ENCODE peak calls at places on chromosomes 3 and 15, in seven cellular contexts. One of them, this sample, is unnamed. For H3K4me1 and H3K27me3, the result is how much of the 10 kb centered on the place peaks cover.

GRCh38 chr15:42413914-42414313 is 54.6 kb downstream of the CAPN3 start:
- DNase-seq in SJSA1: peak
- DNase-seq in MM.1S: no peak
- DNase-seq in heart right ventricle: no peak
- DNase-seq in suprapubic skin: no peak
- DNase-seq in CD8-positive, alpha-beta memory T cell: no peak
- DNase-seq in uterus: no peak
- DNase-seq in this sample: no peak

GRCh38 chr15:65254237-65254820 is 32.4 kb downstream of the PARP16 start:
- DNase-seq in SJSA1: no peak
- DNase-seq in MM.1S: no peak
- DNase-seq in heart right ventricle: no peak
- DNase-seq in suprapubic skin: no peak
- DNase-seq in CD8-positive, alpha-beta memory T cell: no peak
- DNase-seq in uterus: no peak
- DNase-seq in this sample: no peak

GRCh38 chr3:41893977-41894376 is 67.9 kb downstream of the ULK4 start:
- DNase-seq in SJSA1: peak
- DNase-seq in MM.1S: peak
- DNase-seq in heart right ventricle: no peak
- DNase-seq in suprapubic skin: no peak
- DNase-seq in CD8-positive, alpha-beta memory T cell: no peak
- DNase-seq in uterus: peak
- DNase-seq in this sample: no peak

GRCh38 chr3:49803464-49804140 is 541 bp downstream of the INKA1 start:
- DNase-seq in SJSA1: peak
- DNase-seq in MM.1S: peak
- DNase-seq in heart right ventricle: peak
- DNase-seq in suprapubic skin: peak
- DNase-seq in CD8-positive, alpha-beta memory T cell: peak
- DNase-seq in uterus: peak
- DNase-seq in this sample: no peak

GRCh38 chr3:26438981-26439884 is 183.3 kb upstream of the LRRC3B start:
- DNase-seq in SJSA1: no peak
- DNase-seq in MM.1S: no peak
- DNase-seq in heart right ventricle: no peak
- DNase-seq in suprapubic skin: no peak
- DNase-seq in CD8-positive, alpha-beta memory T cell: no peak
- DNase-seq in uterus: no peak
- DNase-seq in this sample: no peak

GRCh38 chr15:65086680-65087111 is 10.2 kb downstream of the KBTBD13 start:
- DNase-seq in SJSA1: peak
- DNase-seq in MM.1S: no peak
- DNase-seq in heart right ventricle: no peak
- DNase-seq in suprapubic skin: no peak
- DNase-seq in CD8-positive, alpha-beta memory T cell: no peak
- DNase-seq in uterus: no peak
- DNase-seq in this sample: no peak

GRCh38 chr15:23069496-23070166 is 30.3 kb upstream of the TUBGCP5 start:
- DNase-seq in SJSA1: peak
- DNase-seq in MM.1S: no peak
- DNase-seq in heart right ventricle: no peak
- DNase-seq in suprapubic skin: no peak
- DNase-seq in CD8-positive, alpha-beta memory T cell: no peak
- DNase-seq in uterus: no peak
- DNase-seq in this sample: no peak

GRCh38 chr3:11690863-11691833 is 47.4 kb upstream of the VGLL4 start:
- DNase-seq in SJSA1: peak
- DNase-seq in MM.1S: no peak
- DNase-seq in heart right ventricle: no peak
- DNase-seq in suprapubic skin: no peak
- DNase-seq in CD8-positive, alpha-beta memory T cell: no peak
- DNase-seq in uterus: no peak
- DNase-seq in this sample: no peak

GRCh38 chr3:131976448-131976847 is 58.4 kb downstream of the CPNE4 start:
- DNase-seq in SJSA1: no peak
- DNase-seq in MM.1S: no peak
- DNase-seq in heart right ventricle: no peak
- DNase-seq in suprapubic skin: no peak
- DNase-seq in CD8-positive, alpha-beta memory T cell: no peak
- DNase-seq in uterus: no peak
- DNase-seq in this sample: no peak

GRCh38 chr15:74889390-74889881 is 406 bp upstream of the MPI start:
- DNase-seq in SJSA1: no peak
- DNase-seq in MM.1S: no peak
- DNase-seq in heart right ventricle: peak
- DNase-seq in suprapubic skin: no peak
- DNase-seq in CD8-positive, alpha-beta memory T cell: no peak
- DNase-seq in uterus: no peak
- DNase-seq in this sample: no peak

GRCh38 chr15:66735909-66736305 is 33.9 kb downstream of the SMAD6 start:
- DNase-seq in SJSA1: no peak
- DNase-seq in MM.1S: no peak
- DNase-seq in heart right ventricle: no peak
- DNase-seq in suprapubic skin: no peak
- DNase-seq in CD8-positive, alpha-beta memory T cell: no peak
- DNase-seq in uterus: peak
- DNase-seq in this sample: no peak

GRCh38 chr15:29115093-29115991 is 154.3 kb downstream of the NSMCE3 start:
- DNase-seq in SJSA1: no peak
- DNase-seq in MM.1S: no peak
- DNase-seq in heart right ventricle: no peak
- DNase-seq in suprapubic skin: no peak
- DNase-seq in CD8-positive, alpha-beta memory T cell: no peak
- DNase-seq in uterus: no peak
- DNase-seq in this sample: no peak

GRCh38 chr15:74545061-74545460 is 4.0 kb downstream of the ARID3B start:
- DNase-seq in SJSA1: no peak
- DNase-seq in MM.1S: no peak
- DNase-seq in heart right ventricle: no peak
- DNase-seq in suprapubic skin: no peak
- DNase-seq in CD8-positive, alpha-beta memory T cell: no peak
- DNase-seq in uterus: no peak
- DNase-seq in this sample: no peak

GRCh38 chr3:53880396-53881345 is 1.3 kb downstream of the ACTR8 start:
- DNase-seq in SJSA1: peak
- DNase-seq in MM.1S: no peak
- DNase-seq in heart right ventricle: no peak
- DNase-seq in suprapubic skin: no peak
- DNase-seq in CD8-positive, alpha-beta memory T cell: no peak
- DNase-seq in uterus: no peak
- DNase-seq in this sample: no peak

GRCh38 chr3:107028626-107029025 is 348.6 kb upstream of the CCDC54 start:
- DNase-seq in SJSA1: no peak
- DNase-seq in MM.1S: no peak
- DNase-seq in heart right ventricle: no peak
- DNase-seq in suprapubic skin: no peak
- DNase-seq in CD8-positive, alpha-beta memory T cell: no peak
- DNase-seq in uterus: no peak
- DNase-seq in this sample: no peak

GRCh38 chr3:31610700-31611275 is 78.1 kb downstream of the STT3B start:
- DNase-seq in SJSA1: peak
- DNase-seq in MM.1S: no peak
- DNase-seq in heart right ventricle: no peak
- DNase-seq in suprapubic skin: no peak
- DNase-seq in CD8-positive, alpha-beta memory T cell: no peak
- DNase-seq in uterus: no peak
- DNase-seq in this sample: no peak

GRCh38 chr15:38398134-38398533 is 55.8 kb upstream of the FAM98B start:
- DNase-seq in SJSA1: peak
- DNase-seq in MM.1S: no peak
- DNase-seq in heart right ventricle: peak
- DNase-seq in suprapubic skin: no peak
- DNase-seq in CD8-positive, alpha-beta memory T cell: no peak
- DNase-seq in uterus: no peak
- DNase-seq in this sample: no peak

GRCh38 chr3:147407495-147408179 is 1.3 kb upstream of the ZIC4 start:
- DNase-seq in SJSA1: no peak
- DNase-seq in MM.1S: no peak
- DNase-seq in heart right ventricle: no peak
- DNase-seq in suprapubic skin: no peak
- DNase-seq in CD8-positive, alpha-beta memory T cell: no peak
- DNase-seq in uterus: no peak
- DNase-seq in this sample: no peak

GRCh38 chr3:51620543-51620942 is 50.5 kb upstream of the TEX264 start:
- DNase-seq in SJSA1: no peak
- DNase-seq in MM.1S: no peak
- DNase-seq in heart right ventricle: no peak
- DNase-seq in suprapubic skin: no peak
- DNase-seq in CD8-positive, alpha-beta memory T cell: no peak
- DNase-seq in uterus: no peak
- DNase-seq in this sample: no peak

GRCh38 chr15:100939786-100940185 is 20.6 kb downstream of the LRRK1 start:
- DNase-seq in SJSA1: no peak
- DNase-seq in MM.1S: no peak
- DNase-seq in heart right ventricle: no peak
- DNase-seq in suprapubic skin: no peak
- DNase-seq in CD8-positive, alpha-beta memory T cell: no peak
- DNase-seq in uterus: no peak
- DNase-seq in this sample: no peak

GRCh38 chr15:60859996-60860494 is 369.1 kb downstream of the RORA start:
- DNase-seq in SJSA1: no peak
- DNase-seq in MM.1S: no peak
- DNase-seq in heart right ventricle: no peak
- DNase-seq in suprapubic skin: no peak
- DNase-seq in CD8-positive, alpha-beta memory T cell: no peak
- DNase-seq in uterus: no peak
- DNase-seq in this sample: no peak

GRCh38 chr15:60871152-60871551 is 357.9 kb downstream of the RORA start:
- DNase-seq in SJSA1: no peak
- DNase-seq in MM.1S: no peak
- DNase-seq in heart right ventricle: no peak
- DNase-seq in suprapubic skin: no peak
- DNase-seq in CD8-positive, alpha-beta memory T cell: no peak
- DNase-seq in uterus: no peak
- DNase-seq in this sample: no peak

GRCh38 chr15:60869851-60870250 is 359.3 kb downstream of the RORA start:
- DNase-seq in SJSA1: no peak
- DNase-seq in MM.1S: no peak
- DNase-seq in heart right ventricle: no peak
- DNase-seq in suprapubic skin: no peak
- DNase-seq in CD8-positive, alpha-beta memory T cell: no peak
- DNase-seq in uterus: no peak
- DNase-seq in this sample: no peak

GRCh38 chr15:60865507-60865906 is 363.6 kb downstream of the RORA start:
- DNase-seq in SJSA1: no peak
- DNase-seq in MM.1S: no peak
- DNase-seq in heart right ventricle: no peak
- DNase-seq in suprapubic skin: no peak
- DNase-seq in CD8-positive, alpha-beta memory T cell: no peak
- DNase-seq in uterus: no peak
- DNase-seq in this sample: no peak
- H3K4me3 ChIP-seq in SJSA1: no peak
- H3K4me3 ChIP-seq in MM.1S: no peak
- H3K4me3 ChIP-seq in heart right ventricle: no peak
- H3K4me3 ChIP-seq in suprapubic skin: no peak
- H3K4me3 ChIP-seq in CD8-positive, alpha-beta memory T cell: no peak
- H3K4me3 ChIP-seq in uterus: no peak
- H3K4me3 ChIP-seq in this sample: no peak

GRCh38 chr15:98904466-98905048 is 103.0 kb downstream of the PGPEP1L start:
- DNase-seq in SJSA1: peak
- DNase-seq in MM.1S: peak
- DNase-seq in heart right ventricle: no peak
- DNase-seq in suprapubic skin: no peak
- DNase-seq in CD8-positive, alpha-beta memory T cell: no peak
- DNase-seq in uterus: no peak
- DNase-seq in this sample: no peak

GRCh38 chr15:98900382-98900781 is 107.2 kb downstream of the PGPEP1L start:
- DNase-seq in SJSA1: peak
- DNase-seq in MM.1S: no peak
- DNase-seq in heart right ventricle: no peak
- DNase-seq in suprapubic skin: no peak
- DNase-seq in CD8-positive, alpha-beta memory T cell: no peak
- DNase-seq in uterus: no peak
- DNase-seq in this sample: no peak

GRCh38 chr15:98903377-98904018 is 104.1 kb downstream of the PGPEP1L start:
- DNase-seq in SJSA1: peak
- DNase-seq in MM.1S: no peak
- DNase-seq in heart right ventricle: no peak
- DNase-seq in suprapubic skin: no peak
- DNase-seq in CD8-positive, alpha-beta memory T cell: no peak
- DNase-seq in uterus: no peak
- DNase-seq in this sample: no peak

GRCh38 chr15:98899266-98900021 is 108.1 kb downstream of the PGPEP1L start:
- DNase-seq in SJSA1: peak
- DNase-seq in MM.1S: no peak
- DNase-seq in heart right ventricle: no peak
- DNase-seq in suprapubic skin: no peak
- DNase-seq in CD8-positive, alpha-beta memory T cell: no peak
- DNase-seq in uterus: no peak
- DNase-seq in this sample: no peak

GRCh38 chr15:98901438-98901837 is 106.2 kb downstream of the PGPEP1L start:
- DNase-seq in SJSA1: peak
- DNase-seq in MM.1S: no peak
- DNase-seq in heart right ventricle: no peak
- DNase-seq in suprapubic skin: no peak
- DNase-seq in CD8-positive, alpha-beta memory T cell: no peak
- DNase-seq in uterus: no peak
- DNase-seq in this sample: no peak
- H3K4me1 ChIP-seq in SJSA1: half or more
- H3K4me1 ChIP-seq in MM.1S: under half
- H3K4me1 ChIP-seq in heart right ventricle: under half
- H3K4me1 ChIP-seq in suprapubic skin: half or more
- H3K4me1 ChIP-seq in CD8-positive, alpha-beta memory T cell: under half
- H3K4me1 ChIP-seq in uterus: under half
- H3K4me1 ChIP-seq in this sample: under half

DNA sequence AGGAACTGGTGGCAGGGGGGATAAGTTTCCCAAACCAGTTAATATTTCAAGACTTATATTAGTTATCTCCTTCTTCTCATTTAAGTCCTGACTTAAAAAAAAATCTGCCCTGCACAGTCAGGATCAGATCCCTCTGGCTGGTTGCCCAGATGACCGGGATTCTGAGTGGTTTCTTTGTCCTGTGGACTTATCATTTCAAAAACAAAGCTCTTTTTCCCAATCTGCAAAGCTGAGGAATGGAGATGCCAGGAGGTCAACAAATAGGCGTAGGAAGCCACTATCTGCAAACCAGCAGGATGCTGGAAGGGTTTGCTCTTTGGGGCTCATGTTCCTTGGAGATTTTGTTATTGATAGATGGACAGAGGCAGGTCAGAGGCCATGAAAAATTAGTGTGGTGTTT is 5.8 kb downstream of the C3orf20 start:
- DNase-seq in SJSA1: no peak
- DNase-seq in MM.1S: no peak
- DNase-seq in heart right ventricle: no peak
- DNase-seq in suprapubic skin: no peak
- DNase-seq in CD8-positive, alpha-beta memory T cell: no peak
- DNase-seq in uterus: no peak
- DNase-seq in this sample: no peak
- H3K27me3 ChIP-seq in SJSA1: under half
- H3K27me3 ChIP-seq in MM.1S: under half
- H3K27me3 ChIP-seq in heart right ventricle: under half
- H3K27me3 ChIP-seq in suprapubic skin: under half
- H3K27me3 ChIP-seq in CD8-positive, alpha-beta memory T cell: under half
- H3K27me3 ChIP-seq in uterus: under half
- H3K27me3 ChIP-seq in this sample: under half

DNA sequence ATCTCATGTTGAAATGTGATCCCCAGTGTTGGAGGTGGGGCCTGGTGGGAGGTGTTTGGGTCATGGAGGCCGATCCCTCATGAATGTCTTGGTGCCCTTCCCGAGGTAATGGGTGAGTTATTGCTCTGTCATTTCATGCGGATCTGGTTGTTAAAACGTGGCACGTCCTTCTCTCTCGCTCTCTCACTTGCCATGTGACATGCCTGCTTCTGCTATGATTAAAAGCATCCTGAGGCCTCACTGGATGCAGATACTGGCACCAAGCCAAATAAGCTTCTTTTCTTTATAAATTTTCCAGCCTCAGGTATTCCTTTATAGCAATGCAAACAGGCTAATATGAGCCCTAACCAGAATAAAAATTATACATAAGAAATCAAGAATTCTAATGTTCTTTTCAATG is 31.7 kb upstream of the HACD2 start:
- DNase-seq in SJSA1: no peak
- DNase-seq in MM.1S: no peak
- DNase-seq in heart right ventricle: no peak
- DNase-seq in suprapubic skin: no peak
- DNase-seq in CD8-positive, alpha-beta memory T cell: no peak
- DNase-seq in uterus: no peak
- DNase-seq in this sample: no peak
- H3K4me3 ChIP-seq in SJSA1: no peak
- H3K4me3 ChIP-seq in MM.1S: no peak
- H3K4me3 ChIP-seq in heart right ventricle: no peak
- H3K4me3 ChIP-seq in suprapubic skin: no peak
- H3K4me3 ChIP-seq in CD8-positive, alpha-beta memory T cell: no peak
- H3K4me3 ChIP-seq in uterus: no peak
- H3K4me3 ChIP-seq in this sample: no peak